ENCODE peak calls at places on chromosomes 11 and 22, in five cellular contexts. One of them, this sample, is unnamed.

GRCh38 chr22:48276933-48277867 is 1514.8 kb downstream of the TBC1D22A start:
- DNase-seq in heart left ventricle: no peak
- DNase-seq in mesenchymal stem cell: no peak
- DNase-seq in IMR-90: no peak
- DNase-seq in hepatocyte: peak; percentile 53
- DNase-seq in this sample: no peak

GRCh38 chr11:100403817-100404216 is 283.3 kb upstream of the ARHGAP42 start:
- DNase-seq in mesenchymal stem cell: peak; percentile 49
- DNase-seq in IMR-90: peak; percentile 89
- DNase-seq in hepatocyte: no peak
- DNase-seq in heart left ventricle: no peak
- DNase-seq in this sample: no peak

GRCh38 chr22:48346311-48346710 is 1481.4 kb downstream of the BRD1 start:
- DNase-seq in IMR-90: no peak
- DNase-seq in heart left ventricle: no peak
- DNase-seq in hepatocyte: no peak
- DNase-seq in mesenchymal stem cell: no peak
- DNase-seq in this sample: no peak

GRCh38 chr11:105935791-105936190 is 86.2 kb downstream of the MSANTD4 start:
- DNase-seq in mesenchymal stem cell: peak; percentile 50
- DNase-seq in IMR-90: peak; percentile 18
- DNase-seq in heart left ventricle: no peak
- DNase-seq in hepatocyte: no peak
- DNase-seq in this sample: no peak

GRCh38 chr22:39013923-39014722 is at the start of gene APOBEC3C:
- DNase-seq in heart left ventricle: peak; percentile 77
- DNase-seq in mesenchymal stem cell: peak; percentile 95
- DNase-seq in IMR-90: peak; percentile 90
- DNase-seq in hepatocyte: peak; percentile 90
- DNase-seq in this sample: peak; percentile 94

GRCh38 chr11:30107899-30108298 is 91.1 kb upstream of the KCNA4 start:
- DNase-seq in heart left ventricle: no peak
- DNase-seq in hepatocyte: peak; percentile 44
- DNase-seq in mesenchymal stem cell: no peak
- DNase-seq in IMR-90: peak; percentile 62
- DNase-seq in this sample: no peak

GRCh38 chr11:106507645-106508306 is 430.3 kb downstream of the AASDHPPT start:
- DNase-seq in hepatocyte: no peak
- DNase-seq in mesenchymal stem cell: no peak
- DNase-seq in IMR-90: no peak
- DNase-seq in heart left ventricle: no peak
- DNase-seq in this sample: no peak

GRCh38 chr11:20078846-20079245 is 81.4 kb downstream of the DBX1 start:
- DNase-seq in IMR-90: no peak
- DNase-seq in hepatocyte: no peak
- DNase-seq in mesenchymal stem cell: no peak
- DNase-seq in heart left ventricle: no peak
- DNase-seq in this sample: no peak

GRCh38 chr11:86938900-86939880 is 16.0 kb downstream of the FZD4 start:
- DNase-seq in hepatocyte: peak; percentile 73
- DNase-seq in mesenchymal stem cell: peak; percentile 71
- DNase-seq in heart left ventricle: no peak
- DNase-seq in IMR-90: peak; percentile 68
- DNase-seq in this sample: peak; percentile 53

GRCh38 chr11:75107187-75107586 is 10.5 kb upstream of the OR2AT4 start:
- DNase-seq in mesenchymal stem cell: peak; percentile 59
- DNase-seq in heart left ventricle: no peak
- DNase-seq in hepatocyte: no peak
- DNase-seq in IMR-90: peak; percentile 19
- DNase-seq in this sample: no peak

GRCh38 chr11:128694618-128695481 is 978 bp downstream of the FLI1 start:
- DNase-seq in hepatocyte: no peak
- DNase-seq in IMR-90: no peak
- DNase-seq in heart left ventricle: no peak
- DNase-seq in mesenchymal stem cell: no peak
- DNase-seq in this sample: no peak

GRCh38 chr11:45079943-45080719 is 66.3 kb upstream of the PRDM11 start:
- DNase-seq in hepatocyte: no peak
- DNase-seq in mesenchymal stem cell: no peak
- DNase-seq in IMR-90: no peak
- DNase-seq in heart left ventricle: peak; percentile 41
- DNase-seq in this sample: peak; percentile 9

GRCh38 chr11:26842458-26842841 is 120.6 kb upstream of the SLC5A12 start:
- DNase-seq in IMR-90: peak; percentile 8
- DNase-seq in hepatocyte: peak; percentile 18
- DNase-seq in heart left ventricle: no peak
- DNase-seq in mesenchymal stem cell: no peak
- DNase-seq in this sample: no peak

GRCh38 chr11:129368889-129369672 is 6.6 kb upstream of the BARX2 start:
- DNase-seq in heart left ventricle: no peak
- DNase-seq in IMR-90: no peak
- DNase-seq in hepatocyte: no peak
- DNase-seq in mesenchymal stem cell: no peak
- DNase-seq in this sample: no peak

GRCh38 chr11:119794756-119795155 is 65.8 kb upstream of the NECTIN1 start:
- DNase-seq in hepatocyte: no peak
- DNase-seq in mesenchymal stem cell: no peak
- DNase-seq in heart left ventricle: no peak
- DNase-seq in IMR-90: no peak
- DNase-seq in this sample: no peak
- H3K4me1 ChIP-seq in hepatocyte: no peaks in the 10 kb centered on the region
- H3K4me1 ChIP-seq in mesenchymal stem cell: peaks cover 11% of the 10 kb centered on the region
- H3K4me1 ChIP-seq in heart left ventricle: no peaks in the 10 kb centered on the region
- H3K4me1 ChIP-seq in IMR-90: no peaks in the 10 kb centered on the region
- H3K4me1 ChIP-seq in this sample: no peaks in the 10 kb centered on the region

DNA sequence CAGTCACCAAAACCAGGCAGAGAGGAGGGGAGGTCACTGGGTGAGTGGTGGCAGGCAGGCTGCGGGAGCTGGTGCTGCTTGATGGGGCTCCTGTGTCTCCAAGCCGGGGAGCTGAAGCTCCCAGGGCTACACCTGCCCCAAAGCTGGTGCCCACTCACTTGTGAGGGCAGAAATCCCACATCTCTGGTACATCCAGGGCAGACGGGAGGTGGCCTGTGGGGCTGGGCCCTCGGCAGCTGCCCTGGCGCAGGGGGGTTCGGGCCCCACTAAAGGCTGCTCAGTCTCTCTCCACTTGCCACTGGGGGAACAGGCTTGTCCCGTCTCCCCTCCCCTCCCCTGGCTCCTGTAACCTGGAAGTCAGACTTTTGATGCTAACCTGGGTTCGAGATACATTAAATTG is 55.6 kb upstream of the PPARA start:
- DNase-seq in heart left ventricle: no peak
- DNase-seq in IMR-90: no peak
- DNase-seq in hepatocyte: no peak
- DNase-seq in mesenchymal stem cell: no peak
- DNase-seq in this sample: no peak
- H3K4me1 ChIP-seq in heart left ventricle: peaks cover 96% of the 10 kb centered on the region
- H3K4me1 ChIP-seq in IMR-90: no peaks in the 10 kb centered on the region
- H3K4me1 ChIP-seq in hepatocyte: no peaks in the 10 kb centered on the region
- H3K4me1 ChIP-seq in mesenchymal stem cell: peaks cover 31% of the 10 kb centered on the region
- H3K4me1 ChIP-seq in this sample: no peaks in the 10 kb centered on the region

GRCh38 chr11:120610101-120610500 is 98.6 kb downstream of the GRIK4 start:
- DNase-seq in hepatocyte: no peak
- DNase-seq in mesenchymal stem cell: no peak
- DNase-seq in IMR-90: no peak
- DNase-seq in heart left ventricle: no peak
- DNase-seq in this sample: no peak

GRCh38 chr11:120608760-120609211 is 97.2 kb downstream of the GRIK4 start:
- DNase-seq in hepatocyte: no peak
- DNase-seq in mesenchymal stem cell: no peak
- DNase-seq in heart left ventricle: no peak
- DNase-seq in IMR-90: no peak
- DNase-seq in this sample: no peak

GRCh38 chr11:120611576-120611975 is 100.0 kb downstream of the GRIK4 start:
- DNase-seq in heart left ventricle: no peak
- DNase-seq in mesenchymal stem cell: no peak
- DNase-seq in IMR-90: no peak
- DNase-seq in hepatocyte: no peak
- DNase-seq in this sample: no peak

GRCh38 chr11:120613264-120614226 is 102.0 kb downstream of the GRIK4 start:
- DNase-seq in heart left ventricle: no peak
- DNase-seq in hepatocyte: peak; percentile 26
- DNase-seq in mesenchymal stem cell: no peak
- DNase-seq in IMR-90: no peak
- DNase-seq in this sample: no peak

GRCh38 chr11:120612363-120613263 is 101.1 kb downstream of the GRIK4 start:
- DNase-seq in mesenchymal stem cell: peak; percentile 76
- DNase-seq in heart left ventricle: peak; percentile 48
- DNase-seq in IMR-90: peak; percentile 67
- DNase-seq in hepatocyte: peak; percentile 71
- DNase-seq in this sample: peak; percentile 29
- H3K4me1 ChIP-seq in mesenchymal stem cell: peaks cover 6% of the 10 kb centered on the region
- H3K4me1 ChIP-seq in heart left ventricle: peaks cover 10% of the 10 kb centered on the region
- H3K4me1 ChIP-seq in IMR-90: peaks cover 14% of the 10 kb centered on the region
- H3K4me1 ChIP-seq in hepatocyte: peaks cover 20% of the 10 kb centered on the region
- H3K4me1 ChIP-seq in this sample: no peaks in the 10 kb centered on the region

DNA sequence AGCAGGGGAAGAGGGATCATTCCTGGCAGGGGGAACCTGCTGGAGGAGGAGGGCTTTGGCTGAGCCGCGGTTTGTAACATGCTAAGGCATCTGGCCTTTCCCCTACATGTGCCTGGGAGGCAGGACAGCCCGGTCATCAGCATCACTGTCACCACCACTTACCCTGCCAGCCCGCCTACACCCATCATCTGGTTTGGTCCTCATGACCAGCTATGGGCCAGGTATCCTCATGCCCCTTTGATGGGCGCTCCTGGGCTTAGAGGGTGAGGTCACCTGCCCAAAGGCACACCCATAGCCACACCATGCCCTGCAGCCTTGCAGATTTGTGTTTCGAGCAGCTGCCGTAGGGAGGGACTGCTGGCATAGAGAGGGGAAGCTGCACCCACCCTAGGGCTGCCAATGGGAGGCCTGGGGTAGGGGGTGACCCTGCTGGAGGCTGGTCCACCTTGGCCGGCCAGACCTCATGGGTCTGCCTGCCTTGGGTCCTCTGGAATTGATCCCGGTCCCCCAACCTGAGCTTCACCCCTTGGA is 2.6 kb downstream of the MRGPRF start:
- DNase-seq in hepatocyte: no peak
- DNase-seq in heart left ventricle: no peak
- DNase-seq in IMR-90: peak; percentile 16
- DNase-seq in mesenchymal stem cell: peak; percentile 19
- DNase-seq in this sample: no peak
- H3K4me1 ChIP-seq in hepatocyte: peaks cover 78% of the 10 kb centered on the region
- H3K4me1 ChIP-seq in heart left ventricle: peaks cover 40% of the 10 kb centered on the region
- H3K4me1 ChIP-seq in IMR-90: peaks cover 51% of the 10 kb centered on the region
- H3K4me1 ChIP-seq in mesenchymal stem cell: peaks cover 72% of the 10 kb centered on the region
- H3K4me1 ChIP-seq in this sample: no peaks in the 10 kb centered on the region

GRCh38 chr11:3944198-3944597 is 88.7 kb downstream of the STIM1 start:
- DNase-seq in mesenchymal stem cell: no peak
- DNase-seq in hepatocyte: no peak
- DNase-seq in heart left ventricle: peak; percentile 24
- DNase-seq in IMR-90: no peak
- DNase-seq in this sample: no peak
- H3K4me1 ChIP-seq in mesenchymal stem cell: peaks cover 5% of the 10 kb centered on the region
- H3K4me1 ChIP-seq in hepatocyte: peaks cover 11% of the 10 kb centered on the region
- H3K4me1 ChIP-seq in heart left ventricle: peaks cover 81% of the 10 kb centered on the region
- H3K4me1 ChIP-seq in IMR-90: peaks cover 23% of the 10 kb centered on the region
- H3K4me1 ChIP-seq in this sample: peaks cover 80% of the 10 kb centered on the region

GRCh38 chr22:30193031-30193794 is 53.3 kb downstream of the LIF start:
- DNase-seq in heart left ventricle: no peak
- DNase-seq in mesenchymal stem cell: peak; percentile 45
- DNase-seq in IMR-90: no peak
- DNase-seq in hepatocyte: no peak
- DNase-seq in this sample: no peak
- H3K4me1 ChIP-seq in heart left ventricle: peaks cover 19% of the 10 kb centered on the region
- H3K4me1 ChIP-seq in mesenchymal stem cell: peaks cover 8% of the 10 kb centered on the region
- H3K4me1 ChIP-seq in IMR-90: peaks cover 30% of the 10 kb centered on the region
- H3K4me1 ChIP-seq in hepatocyte: peaks cover 27% of the 10 kb centered on the region
- H3K4me1 ChIP-seq in this sample: peaks cover 52% of the 10 kb centered on the region

GRCh38 chr11:9708544-9708943 is 44.7 kb downstream of the SWAP70 start:
- DNase-seq in hepatocyte: no peak
- DNase-seq in mesenchymal stem cell: peak; percentile 24
- DNase-seq in heart left ventricle: no peak
- DNase-seq in IMR-90: peak; percentile 35
- DNase-seq in this sample: no peak

GRCh38 chr11:9701799-9702198 is 37.9 kb downstream of the SWAP70 start:
- DNase-seq in IMR-90: no peak
- DNase-seq in heart left ventricle: no peak
- DNase-seq in hepatocyte: no peak
- DNase-seq in mesenchymal stem cell: no peak
- DNase-seq in this sample: no peak

GRCh38 chr11:9704037-9704436 is 40.2 kb downstream of the SWAP70 start:
- DNase-seq in hepatocyte: no peak
- DNase-seq in heart left ventricle: no peak
- DNase-seq in IMR-90: no peak
- DNase-seq in mesenchymal stem cell: no peak
- DNase-seq in this sample: no peak

GRCh38 chr11:9703280-9703679 is 39.4 kb downstream of the SWAP70 start:
- DNase-seq in heart left ventricle: peak; percentile 41
- DNase-seq in hepatocyte: no peak
- DNase-seq in IMR-90: no peak
- DNase-seq in mesenchymal stem cell: no peak
- DNase-seq in this sample: peak; percentile 3

GRCh38 chr11:9704620-9705019 is 40.7 kb downstream of the SWAP70 start:
- DNase-seq in hepatocyte: no peak
- DNase-seq in IMR-90: no peak
- DNase-seq in heart left ventricle: no peak
- DNase-seq in mesenchymal stem cell: no peak
- DNase-seq in this sample: no peak
- H3K4me1 ChIP-seq in hepatocyte: no peaks in the 10 kb centered on the region
- H3K4me1 ChIP-seq in IMR-90: peaks cover 10% of the 10 kb centered on the region
- H3K4me1 ChIP-seq in heart left ventricle: peaks cover 30% of the 10 kb centered on the region
- H3K4me1 ChIP-seq in mesenchymal stem cell: peaks cover 4% of the 10 kb centered on the region
- H3K4me1 ChIP-seq in this sample: peaks cover 23% of the 10 kb centered on the region